ENCODE peak calls at places on chromosomes 5 and 9, in ten cellular contexts. S is breast epithelium, J is sigmoid colon, N is tibial nerve, M is right lobe of liver, B is uterus, C is HepG2, Z is suprapubic skin, K is heart left ventricle, Q is Peyer's patch. E is an unnamed sample.
A peak's percentile ranks its signal among the peaks of the same experiment; 100 is the strongest.

GRCh38 chr5:98755406-98755805 is 18.1 kb upstream of the RGMB start:
- DNase-seq in J (no peak), B (no peak), K (no peak), N (no peak), M (no peak), Q (no peak), Z (no peak), S (no peak), C (no peak), E (no peak)

GRCh38 chr5:39216621-39217020 is 2.7 kb downstream of the FYB1 start:
- DNase-seq in S (no peak), J (no peak), Q (no peak), M (no peak), K (no peak), Z (no peak), N (no peak), B (no peak), C (no peak), E (no peak)

GRCh38 chr5:132294728-132295504 is 722 bp downstream of the SLC22A4 start:
- DNase-seq in J (peak; percentile 82), B (peak; percentile 78), Z (peak; percentile 83), S (peak; percentile 69), C (no peak), M (peak; percentile 67), N (no peak), K (peak; percentile 88), Q (peak; percentile 84), E (peak; percentile 74)

GRCh38 chr5:68962632-68963484 is 131.0 kb upstream of the SLC30A5 start:
- DNase-seq in M (peak; percentile 80), Z (peak; percentile 72), Q (peak; percentile 54), B (peak; percentile 86), S (peak; percentile 62), K (peak; percentile 66), N (peak; percentile 44), J (peak; percentile 84), C (peak; percentile 46), E (peak; percentile 64)

GRCh38 chr5:154937718-154938466 is at the start of gene GEMIN5:
- DNase-seq in N (peak; percentile 61), C (peak; percentile 79), K (peak; percentile 90), Z (peak; percentile 84), B (peak; percentile 74), J (peak; percentile 91), M (peak; percentile 93), Q (peak; percentile 92), S (peak; percentile 74), E (peak; percentile 89)

GRCh38 chr5:142253938-142254895 is 70.6 kb downstream of the SPRY4 start:
- DNase-seq in S (no peak), Q (no peak), M (no peak), K (no peak), N (no peak), C (no peak), Z (no peak), B (no peak), J (no peak), E (no peak)

GRCh38 chr5:32390819-32391591 is 53.5 kb downstream of the ZFR start:
- DNase-seq in M (no peak), Z (no peak), Q (no peak), B (peak; percentile 54), K (no peak), J (no peak), C (peak; percentile 74), S (no peak), N (no peak), E (no peak)

GRCh38 chr5:1725641-1726468 is 73.8 kb downstream of the MRPL36 start:
- DNase-seq in N (no peak), S (peak; percentile 34), K (no peak), J (peak; percentile 45), Z (no peak), B (no peak), Q (no peak), M (no peak), C (no peak), E (no peak)

GRCh38 chr9:19985081-19985480 is 196.2 kb upstream of the SLC24A2 start:
- DNase-seq in J (no peak), M (no peak), S (no peak), N (no peak), B (no peak), Z (no peak), K (no peak), Q (no peak), C (no peak), E (no peak)

GRCh38 chr5:3796736-3797135 is 201.1 kb downstream of the IRX1 start:
- DNase-seq in N (no peak), Q (no peak), J (no peak), Z (no peak), S (no peak), M (no peak), B (no peak), C (no peak), K (no peak), E (no peak)

GRCh38 chr9:134566936-134567335 is 74.7 kb upstream of the COL5A1 start:
- DNase-seq in M (peak; percentile 17), K (no peak), Z (peak; percentile 39), B (no peak), C (no peak), J (peak; percentile 17), Q (no peak), S (no peak), N (no peak), E (no peak)

GRCh38 chr9:110114086-110114887 is 93.7 kb downstream of the C9orf152 start:
- DNase-seq in Z (no peak), C (peak; percentile 56), M (no peak), Q (no peak), K (no peak), B (no peak), N (no peak), S (no peak), J (no peak), E (no peak)

GRCh38 chr5:76813982-76814562 is 4.8 kb upstream of the F2RL1 start:
- DNase-seq in N (no peak), J (no peak), C (peak; percentile 43), K (no peak), Z (no peak), M (no peak), B (no peak), S (no peak), Q (no peak), E (no peak)

GRCh38 chr5:78405820-78406750 is 45.7 kb downstream of the SCAMP1 start:
- DNase-seq in Q (no peak), C (no peak), K (no peak), M (no peak), B (no peak), Z (no peak), N (no peak), J (no peak), S (no peak), E (no peak)

GRCh38 chr9:86639899-86640379 is 285.7 kb upstream of the TUT7 start:
- DNase-seq in J (no peak), N (no peak), Q (no peak), S (no peak), C (no peak), K (no peak), Z (no peak), M (no peak), B (no peak), E (peak; percentile 32)

GRCh38 chr9:16331527-16331926 is 538.9 kb downstream of the BNC2 start:
- DNase-seq in B (no peak), S (no peak), Q (no peak), Z (no peak), N (no peak), J (peak; percentile 47), K (peak; percentile 50), M (no peak), C (no peak), E (no peak)
- TF ChIP-seq POLR2A in B (no peak), S (no peak), Q (no peak), Z (no peak), N (no peak), J (no peak), K (no peak), M (no peak), C (no peak), E (no peak)

DNA sequence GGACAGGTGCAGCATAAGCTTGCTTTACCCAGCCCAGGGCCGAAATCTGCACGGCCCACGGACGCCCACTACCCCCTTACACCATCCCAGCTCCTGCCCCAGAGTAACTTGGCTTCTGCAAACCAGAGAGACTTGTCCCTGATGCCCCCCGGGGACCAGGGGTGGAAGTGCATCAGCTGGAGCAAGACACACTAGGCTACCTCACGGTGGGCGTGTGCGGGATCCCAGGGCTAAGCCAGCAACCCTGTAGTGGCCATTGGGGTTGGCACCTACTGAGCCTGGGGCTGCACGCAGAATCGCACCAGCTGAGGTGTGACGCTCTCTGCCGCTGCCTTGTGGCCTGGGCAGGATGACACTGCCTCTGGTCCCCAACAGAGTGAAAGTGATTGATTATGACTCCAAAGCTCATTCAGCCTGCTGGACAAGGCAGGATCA is 6.1 kb upstream of the ZNF79 start:
- DNase-seq in Z (no peak), K (no peak), C (peak; percentile 44), B (no peak), Q (no peak), M (no peak), N (no peak), S (no peak), J (no peak), E (no peak)
- TF ChIP-seq CTCF in Z (peak; percentile 17), K (no peak), C (peak; percentile 68), B (no peak), Q (peak; percentile 13), M (no peak), N (no peak), S (no peak), J (no peak), E (no peak)

DNA sequence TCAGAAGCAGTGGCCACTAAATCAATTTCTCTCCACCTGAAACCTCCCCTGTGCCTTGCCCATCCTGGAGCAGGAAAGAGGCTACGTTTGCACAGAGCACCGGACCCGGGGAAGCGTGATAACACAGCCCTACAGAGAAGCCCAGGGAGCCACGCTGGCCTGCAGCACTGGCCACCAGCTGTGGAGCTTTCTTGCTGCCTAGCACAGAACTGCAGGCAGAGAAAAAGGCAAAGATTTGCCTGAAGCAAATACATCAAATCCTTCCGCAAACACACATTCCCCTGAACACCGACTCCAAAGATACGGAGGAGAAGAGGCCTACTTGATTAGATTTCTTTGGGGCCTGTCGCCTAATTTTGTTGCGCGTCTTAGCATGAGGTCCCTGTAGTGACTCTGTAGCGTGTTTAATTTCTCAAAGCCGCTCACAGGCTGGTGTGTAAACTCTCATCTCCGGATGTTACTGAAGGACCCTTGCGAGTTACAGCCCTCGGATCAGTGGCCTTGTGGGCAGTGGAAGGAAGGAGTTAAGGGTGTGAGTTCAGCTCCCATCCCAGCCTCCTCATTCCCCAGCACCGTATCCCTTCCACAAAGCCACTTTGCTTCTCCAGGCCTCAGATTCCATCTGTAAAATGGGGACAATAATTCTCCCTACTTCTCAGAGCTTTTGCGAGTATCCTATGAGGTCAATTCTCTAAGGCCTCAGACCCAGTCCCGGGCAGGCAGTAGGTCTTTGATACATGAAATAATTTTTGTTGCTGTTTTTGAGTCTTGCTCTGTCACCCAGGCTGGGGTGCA is 141.5 kb downstream of the C9orf50 start:
- DNase-seq in Q (no peak), B (no peak), S (no peak), Z (no peak), C (peak; percentile 49), J (no peak), M (no peak), K (no peak), N (no peak), E (no peak)
- H3K27ac ChIP-seq in Q (no peak overlapping the region), B (peak overlapping the region; percentile 100), S (peak overlapping the region; percentile 100), Z (peak overlapping the region; percentile 99), C (no peak overlapping the region), J (peak overlapping the region; percentile 99), M (no peak overlapping the region), K (peak overlapping the region; percentile 54), N (peak overlapping the region; percentile 94), E (no peak overlapping the region)

DNA sequence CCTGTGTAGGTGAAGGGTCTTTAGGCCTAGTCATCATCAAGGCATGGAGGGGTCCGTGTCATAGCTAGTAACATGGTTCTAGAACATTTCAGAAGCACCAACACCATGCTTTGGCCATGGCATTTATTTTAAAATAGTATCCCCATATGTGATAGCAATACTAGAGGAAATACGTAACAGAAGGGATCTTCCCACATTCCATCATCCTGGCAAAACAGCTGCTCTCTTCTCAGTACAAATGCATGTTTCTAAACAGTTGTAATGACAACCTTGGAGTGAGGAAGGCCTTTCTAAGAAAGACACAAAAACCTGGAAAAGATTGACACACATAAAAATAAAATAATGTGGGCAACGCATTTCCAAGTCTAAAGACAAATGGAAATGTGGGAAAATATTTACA is 97.6 kb downstream of the GADD45G start:
- DNase-seq in N (no peak), C (no peak), M (no peak), Q (no peak), S (no peak), Z (no peak), J (no peak), K (no peak), B (no peak), E (no peak)
- TF ChIP-seq POLR2A in N (no peak), C (no peak), M (no peak), Q (no peak), S (no peak), Z (no peak), J (no peak), K (no peak), B (no peak), E (no peak)

E was measured in body of pancreas.